ENCODE peak calls at places on chromosomes 6 and 20, in five cellular contexts. F is ovary, W is sigmoid colon, D is stomach, K is A549. N is an unnamed sample.
A peak's percentile ranks its signal among the peaks of the same experiment; 100 is the strongest.

GRCh38 chr6:2783188-2783957 is 18.2 kb downstream of the WRNIP1 start:
- DNase-seq in F (no peak), K (no peak), D (no peak), W (no peak), N (no peak)

GRCh38 chr20:64265201-64265600 is 9.7 kb downstream of the PCMTD2 start:
- DNase-seq in F (no peak), K (no peak), D (no peak), W (no peak), N (no peak)

GRCh38 chr6:66900081-66900770 is 1193.2 kb upstream of the EYS start:
- DNase-seq in D (no peak), F (no peak), K (no peak), W (no peak), N (no peak)

GRCh38 chr6:112249489-112249888 is 4.9 kb downstream of the LAMA4 start:
- DNase-seq in D (no peak), W (no peak), K (no peak), F (no peak), N (no peak)

GRCh38 chr6:133645000-133645619 is 243.8 kb upstream of the TCF21 start:
- DNase-seq in K (peak; percentile 67), W (no peak), F (peak; percentile 31), D (no peak), N (no peak)

GRCh38 chr20:956330-956951 is 40.3 kb upstream of the ANGPT4 start:
- DNase-seq in D (peak; percentile 77), F (peak; percentile 71), W (peak; percentile 75), K (peak; percentile 77), N (no peak)

GRCh38 chr6:129672883-129673631 is 36.9 kb downstream of the ARHGAP18 start:
- DNase-seq in K (peak; percentile 45), F (no peak), W (no peak), D (no peak), N (no peak)

GRCh38 chr6:43817192-43817591 is 47.2 kb downstream of the VEGFA start:
- DNase-seq in K (peak; percentile 62), W (no peak), F (no peak), D (peak; percentile 57), N (peak; percentile 54)

GRCh38 chr6:18262812-18263560 is 1.3 kb downstream of the DEK start:
- DNase-seq in K (peak; percentile 7), D (no peak), F (no peak), W (no peak), N (no peak)

GRCh38 chr6:32895006-32895345 is 41.0 kb downstream of the PSMB9 start:
- DNase-seq in W (no peak), K (no peak), F (no peak), D (no peak), N (no peak)

GRCh38 chr6:4008324-4009047 is 70.5 kb downstream of the FAM217A start:
- DNase-seq in F (no peak), W (no peak), D (no peak), K (peak; percentile 85), N (no peak)

GRCh38 chr6:121608270-121608669 is 172.8 kb downstream of the GJA1 start:
- DNase-seq in K (peak; percentile 13), F (no peak), W (no peak), D (no peak), N (no peak)

GRCh38 chr6:90583179-90583578 is 3.7 kb downstream of the MAP3K7 start:
- DNase-seq in D (no peak), W (no peak), K (no peak), F (no peak), N (no peak)

GRCh38 chr20:62387993-62388635 is 1.2 kb downstream of the RPS21 start:
- DNase-seq in F (no peak), K (no peak), W (no peak), D (no peak), N (peak; percentile 47)

GRCh38 chr20:53737404-53738038 is 143.9 kb upstream of the ZNF217 start:
- DNase-seq in D (no peak), K (no peak), F (no peak), W (no peak), N (no peak)

GRCh38 chr6:111530218-111530617 is 47.2 kb upstream of the REV3L start:
- DNase-seq in D (no peak), K (no peak), F (no peak), W (no peak), N (no peak)

GRCh38 chr6:6758915-6759654 is 170.6 kb downstream of the LY86 start:
- DNase-seq in W (peak; percentile 72), D (peak; percentile 66), F (peak; percentile 83), K (peak; percentile 21), N (no peak)

GRCh38 chr6:21556968-21557721 is 36.4 kb upstream of the SOX4 start:
- DNase-seq in F (no peak), D (no peak), W (no peak), K (no peak), N (no peak)

GRCh38 chr6:16273266-16273665 is 34.9 kb downstream of the GMPR start:
- DNase-seq in D (no peak), F (no peak), K (no peak), W (no peak), N (no peak)

GRCh38 chr6:22668307-22668706 is 98.9 kb downstream of the HDGFL1 start:
- DNase-seq in K (no peak), D (no peak), W (no peak), F (no peak), N (no peak)

GRCh38 chr20:42530855-42531674 is 658.6 kb downstream of the PTPRT start:
- DNase-seq in W (no peak), F (peak; percentile 17), D (no peak), K (peak; percentile 33), N (no peak)

GRCh38 chr6:147699637-147700036 is 191.1 kb downstream of the SAMD5 start:
- DNase-seq in K (peak; percentile 3), F (no peak), D (no peak), W (no peak), N (no peak)

GRCh38 chr20:8744228-8744844 is 324.6 kb upstream of the PLCB4 start:
- DNase-seq in D (no peak), F (no peak), W (no peak), K (no peak), N (no peak)

GRCh38 chr6:136923116-136923953 is 1.2 kb downstream of the SLC35D3 start:
- DNase-seq in F (no peak), K (no peak), W (no peak), D (no peak), N (peak; percentile 79)

GRCh38 chr6:41000248-41000647 is 38.8 kb downstream of the UNC5CL start:
- DNase-seq in W (no peak), F (no peak), K (no peak), D (peak; percentile 35), N (peak; percentile 22)

GRCh38 chr20:45704969-45705637 is at the start of gene WFDC10B:
- DNase-seq in W (no peak), K (no peak), F (no peak), D (no peak), N (no peak)

GRCh38 chr6:119978274-119978889 is 628.8 kb upstream of the MAN1A1 start:
- DNase-seq in D (no peak), F (no peak), K (peak; percentile 1), W (no peak), N (no peak)

GRCh38 chr6:147560670-147561069 is 52.2 kb downstream of the SAMD5 start:
- DNase-seq in K (no peak), W (no peak), F (no peak), D (no peak), N (no peak)

GRCh38 chr6:37511910-37512399 is 12.3 kb upstream of the CCDC167 start:
- DNase-seq in K (no peak), F (no peak), W (no peak), D (no peak), N (no peak)

GRCh38 chr6:129644567-129645015 is 65.4 kb downstream of the ARHGAP18 start:
- DNase-seq in K (peak; percentile 59), W (no peak), F (no peak), D (no peak), N (no peak)

DNA sequence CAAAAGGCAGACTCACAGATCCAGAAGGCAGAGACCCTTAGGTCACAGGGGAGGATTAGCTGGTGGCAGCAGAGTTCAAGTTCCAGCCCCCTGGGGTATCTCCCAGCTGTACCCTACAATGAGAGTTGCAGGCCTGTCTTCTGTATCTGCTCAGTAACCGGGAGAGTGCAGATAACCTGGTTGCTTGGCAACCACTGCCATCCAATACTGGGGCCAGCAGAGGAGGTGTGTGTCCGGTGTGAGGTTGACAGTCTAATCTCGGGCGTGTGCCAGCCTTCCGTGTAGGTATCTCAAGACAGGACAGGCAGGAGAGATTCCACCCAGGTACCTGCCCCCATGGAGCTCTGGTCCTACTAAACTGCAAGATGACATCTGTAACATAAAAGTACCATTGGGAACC is 56.6 kb upstream of the TBC1D7 start:
- DNase-seq in K (no peak), W (no peak), F (no peak), D (no peak), N (no peak)
- TF ChIP-seq EP300 in K (no peak), W (no peak), F (no peak), D (no peak), N (no peak)

GRCh38 chr6:163709693-163710092 is 295.2 kb downstream of the QKI start:
- DNase-seq in F (no peak), W (no peak), D (no peak), K (no peak), N (no peak)

GRCh38 chr6:163708459-163708858 is 293.9 kb downstream of the QKI start:
- DNase-seq in K (no peak), F (no peak), D (no peak), W (no peak), N (no peak)

GRCh38 chr6:163710552-163710951 is 296.0 kb downstream of the QKI start:
- DNase-seq in D (no peak), W (no peak), K (no peak), F (no peak), N (no peak)

GRCh38 chr6:163707385-163708355 is 293.2 kb downstream of the QKI start:
- DNase-seq in W (no peak), K (no peak), D (no peak), F (no peak), N (no peak)

DNA sequence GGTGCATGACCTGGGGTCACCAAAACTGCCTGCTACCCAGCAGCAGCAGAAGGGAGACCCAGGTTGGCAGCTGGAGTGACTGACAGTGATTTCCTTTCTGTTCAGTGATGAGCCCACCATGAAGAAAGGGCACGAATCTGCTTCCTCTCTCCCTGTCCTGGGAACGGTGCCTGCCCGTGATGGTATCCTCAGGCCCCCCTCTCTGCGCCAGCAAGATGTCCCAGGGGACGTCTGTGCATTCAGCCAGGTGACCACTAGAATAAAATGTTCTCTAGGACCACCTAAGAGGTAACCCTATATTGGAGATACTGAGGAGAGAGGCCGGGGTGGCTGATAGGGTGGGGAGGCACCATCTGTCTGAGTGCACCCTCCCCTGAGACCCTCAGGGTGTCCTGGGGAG is 294.7 kb downstream of the QKI start:
- DNase-seq in F (no peak), D (no peak), W (no peak), K (no peak), N (no peak)
- H3K4me1 ChIP-seq in F (peaks cover 2% of the 10 kb centered on the region), D (peaks cover 21% of the 10 kb centered on the region), W (peaks cover 27% of the 10 kb centered on the region), K (no peaks in the 10 kb centered on the region), N (peaks cover 50% of the 10 kb centered on the region)

DNA sequence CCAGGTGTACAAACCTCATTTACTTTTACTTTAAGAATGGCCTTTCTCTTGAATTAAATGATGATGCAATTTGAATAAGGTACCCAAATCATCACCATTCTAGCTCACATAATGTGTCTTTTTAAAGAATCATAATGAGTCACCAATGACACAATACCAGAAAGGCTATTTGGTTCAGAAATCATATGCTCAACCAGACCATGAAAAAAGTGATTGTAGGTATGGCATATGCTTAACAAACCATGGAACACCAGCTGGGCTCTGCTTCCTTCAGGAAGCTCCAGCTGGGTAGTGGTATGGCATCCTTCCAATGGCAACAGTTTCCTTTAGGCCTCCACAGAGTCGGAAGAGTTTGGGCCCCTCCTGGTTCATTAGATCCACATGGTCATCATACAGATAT is 128.2 kb downstream of the FRK start:
- DNase-seq in W (no peak), K (no peak), F (no peak), D (no peak), N (no peak)
- H3K27ac ChIP-seq in W (no peak overlapping the region), K (no peak overlapping the region), F (no peak overlapping the region), D (no peak overlapping the region), N (no peak overlapping the region)

GRCh38 chr6:150167479-150167873 is 24.6 kb downstream of the PPP1R14C start:
- DNase-seq in F (no peak), K (no peak), D (no peak), W (no peak), N (no peak)
- TF ChIP-seq EP300 in F (no peak), K (no peak), D (no peak), W (no peak), N (no peak)

N was measured in upper lobe of left lung.